ENCODE peak calls at places on chromosomes 12 and 14, in eight cellular contexts. N, G, K, O, X, F, D and J are unnamed samples.

GRCh38 chr14:56073783-56074182 is 44.4 kb upstream of the PELI2 start:
- DNase-seq in D (no peak), G (no peak), N (no peak), K (no peak), O (no peak), F (no peak), X (no peak), J (no peak)

GRCh38 chr12:42039599-42039998 is 105.1 kb downstream of the GXYLT1 start:
- DNase-seq in D (no peak), O (no peak), K (no peak), N (no peak), X (no peak), G (no peak), F (no peak), J (no peak)

GRCh38 chr12:68001486-68002466 is 12.5 kb downstream of the IFNG-AS1 start:
- DNase-seq in K (no peak), G (no peak), F (peak), O (no peak), D (no peak), N (no peak), X (no peak), J (no peak)

GRCh38 chr12:128339121-128339520 is 72.2 kb downstream of the TMEM132C start:
- DNase-seq in D (no peak), G (no peak), K (no peak), O (no peak), N (no peak), X (no peak), F (no peak), J (no peak)

GRCh38 chr12:8648598-8649205 is 13.9 kb downstream of the MFAP5 start:
- DNase-seq in G (no peak), F (no peak), N (no peak), D (no peak), O (no peak), X (no peak), K (no peak), J (peak)

GRCh38 chr12:107491856-107492255 is 193.7 kb upstream of the PWP1 start:
- DNase-seq in N (no peak), X (no peak), F (peak), K (no peak), O (no peak), G (no peak), D (no peak), J (no peak)

GRCh38 chr12:54207539-54208267 is 18.9 kb upstream of the SMUG1 start:
- DNase-seq in K (no peak), F (no peak), O (peak), G (peak), N (peak), D (peak), X (peak), J (peak)

GRCh38 chr12:12527820-12528296 is 34.8 kb downstream of the DUSP16 start:
- DNase-seq in F (no peak), N (no peak), O (no peak), K (no peak), D (no peak), G (no peak), X (peak), J (peak)

GRCh38 chr12:103715494-103715893 is 125.5 kb downstream of the NT5DC3 start:
- DNase-seq in D (no peak), F (no peak), G (no peak), O (no peak), K (no peak), X (no peak), N (no peak), J (no peak)

GRCh38 chr14:72736348-72736747 is 157.6 kb downstream of the DPF3 start:
- DNase-seq in G (no peak), D (no peak), N (peak), K (no peak), F (peak), X (no peak), O (no peak), J (no peak)

GRCh38 chr12:107319536-107320030 is 226.2 kb upstream of the CRY1 start:
- DNase-seq in F (peak), D (no peak), N (peak), X (no peak), G (no peak), K (no peak), O (no peak), J (no peak)

GRCh38 chr14:70635971-70636595 is 5.6 kb upstream of the TTC9 start:
- DNase-seq in X (no peak), D (no peak), F (no peak), O (no peak), N (no peak), G (no peak), K (no peak), J (no peak)

GRCh38 chr12:112406519-112407488 is 2.6 kb downstream of the RPL6 start:
- DNase-seq in G (no peak), D (no peak), X (no peak), F (no peak), N (no peak), K (no peak), O (no peak), J (no peak)

GRCh38 chr12:101782544-101782855 is 43.2 kb upstream of the SYCP3 start:
- DNase-seq in O (no peak), X (no peak), D (no peak), N (no peak), G (no peak), F (peak), K (no peak), J (no peak)

GRCh38 chr12:95820096-95820703 is 29.6 kb upstream of the NTN4 start:
- DNase-seq in N (peak), X (peak), O (no peak), K (no peak), D (no peak), F (peak), G (peak), J (peak)

GRCh38 chr12:54560374-54560858 is 11.0 kb downstream of the PDE1B start:
- DNase-seq in F (peak), D (peak), X (peak), K (peak), N (peak), O (peak), G (peak), J (peak)

GRCh38 chr14:57962293-57962996 is 96.6 kb upstream of the SLC35F4 start:
- DNase-seq in F (no peak), N (no peak), X (no peak), K (no peak), O (no peak), D (peak), G (no peak), J (no peak)

GRCh38 chr14:57963071-57963470 is 97.2 kb upstream of the SLC35F4 start:
- DNase-seq in K (no peak), X (no peak), D (no peak), G (no peak), F (no peak), O (no peak), N (no peak), J (no peak)

GRCh38 chr14:57957441-57957840 is 91.5 kb upstream of the SLC35F4 start:
- DNase-seq in N (no peak), D (no peak), F (no peak), O (no peak), G (no peak), X (no peak), K (no peak), J (no peak)

GRCh38 chr14:57961793-57962075 is 95.8 kb upstream of the SLC35F4 start:
- DNase-seq in K (no peak), D (no peak), O (no peak), X (no peak), N (no peak), F (no peak), G (no peak), J (no peak)

DNA sequence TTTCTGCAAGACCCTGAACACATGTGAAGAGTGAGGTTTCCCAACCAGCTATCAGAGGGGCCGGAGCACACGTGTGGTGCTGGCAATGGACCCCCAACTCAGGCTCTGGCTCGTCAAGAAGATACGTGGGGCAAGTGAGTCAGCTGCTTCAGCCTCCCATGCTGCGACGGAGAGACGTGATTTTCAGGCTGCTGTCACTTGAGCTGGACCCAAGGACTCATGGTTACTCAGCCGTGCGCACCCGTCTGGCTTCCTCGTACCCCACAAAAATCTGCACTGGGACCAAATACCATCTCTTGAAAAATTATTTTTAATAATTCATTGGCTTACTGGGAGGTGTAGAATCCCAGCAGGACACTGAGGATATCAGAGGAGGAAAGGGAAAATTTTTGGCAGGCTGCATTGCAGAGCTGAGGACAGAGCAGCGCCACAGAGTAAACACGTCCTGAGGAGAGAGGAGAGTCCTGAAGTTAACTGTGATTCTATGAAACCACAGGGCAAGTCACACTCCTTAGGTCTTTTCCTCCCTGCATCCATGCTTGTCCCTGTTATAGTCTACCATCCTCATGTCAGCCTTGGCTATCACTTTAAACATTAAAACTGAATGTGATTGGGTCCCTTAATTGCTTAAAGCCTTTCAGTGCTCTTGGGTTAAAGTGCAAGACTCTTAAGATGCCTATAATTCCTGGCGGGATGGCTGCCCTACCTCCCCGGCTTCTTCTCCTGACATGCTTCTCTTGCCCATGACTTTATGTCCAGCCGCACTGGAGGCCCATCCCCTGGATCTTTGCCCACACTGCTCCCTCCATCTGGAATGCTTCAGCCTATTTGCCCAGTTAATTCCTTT is 95.3 kb upstream of the SLC35F4 start:
- DNase-seq in F (no peak), O (no peak), K (no peak), G (no peak), D (no peak), N (no peak), X (no peak), J (no peak)
- H3K4me3 ChIP-seq in F (no peak), O (no peak), K (no peak), G (no peak), D (no peak), N (no peak), X (no peak), J (no peak)

DNA sequence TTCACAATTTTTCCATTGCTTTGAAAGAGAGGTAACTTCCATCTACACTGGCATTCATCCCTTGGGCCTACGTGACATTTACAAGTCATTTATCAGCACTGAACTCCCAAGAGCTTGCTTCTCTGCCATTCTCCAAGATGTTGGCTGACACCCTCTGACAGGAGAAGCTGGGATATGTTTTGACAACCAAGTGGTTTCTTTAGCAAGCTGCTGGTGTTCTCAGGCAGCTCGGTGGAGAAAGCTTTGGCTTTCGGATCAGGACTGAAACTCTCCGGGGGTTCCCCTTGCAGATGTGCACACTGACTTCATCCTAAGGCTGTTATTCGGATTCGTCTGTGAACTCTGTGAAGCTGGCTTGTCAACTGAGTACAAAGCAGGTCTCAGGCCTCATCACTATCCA is 15.7 kb downstream of the KCNA5 start:
- DNase-seq in G (no peak), K (no peak), N (no peak), O (no peak), D (no peak), X (no peak), F (no peak), J (no peak)
- H3K27ac ChIP-seq in G (no peak), K (no peak), N (no peak), O (peak), D (no peak), X (no peak), F (no peak), J (no peak)

GRCh38 chr12:92297405-92297804 is 151.8 kb upstream of the BTG1 start:
- DNase-seq in G (no peak), F (no peak), O (no peak), D (no peak), K (no peak), X (no peak), N (peak), J (no peak)
- H3K4me3 ChIP-seq in G (no peak), F (no peak), O (no peak), D (no peak), K (no peak), X (no peak), N (no peak), J (no peak)

DNA sequence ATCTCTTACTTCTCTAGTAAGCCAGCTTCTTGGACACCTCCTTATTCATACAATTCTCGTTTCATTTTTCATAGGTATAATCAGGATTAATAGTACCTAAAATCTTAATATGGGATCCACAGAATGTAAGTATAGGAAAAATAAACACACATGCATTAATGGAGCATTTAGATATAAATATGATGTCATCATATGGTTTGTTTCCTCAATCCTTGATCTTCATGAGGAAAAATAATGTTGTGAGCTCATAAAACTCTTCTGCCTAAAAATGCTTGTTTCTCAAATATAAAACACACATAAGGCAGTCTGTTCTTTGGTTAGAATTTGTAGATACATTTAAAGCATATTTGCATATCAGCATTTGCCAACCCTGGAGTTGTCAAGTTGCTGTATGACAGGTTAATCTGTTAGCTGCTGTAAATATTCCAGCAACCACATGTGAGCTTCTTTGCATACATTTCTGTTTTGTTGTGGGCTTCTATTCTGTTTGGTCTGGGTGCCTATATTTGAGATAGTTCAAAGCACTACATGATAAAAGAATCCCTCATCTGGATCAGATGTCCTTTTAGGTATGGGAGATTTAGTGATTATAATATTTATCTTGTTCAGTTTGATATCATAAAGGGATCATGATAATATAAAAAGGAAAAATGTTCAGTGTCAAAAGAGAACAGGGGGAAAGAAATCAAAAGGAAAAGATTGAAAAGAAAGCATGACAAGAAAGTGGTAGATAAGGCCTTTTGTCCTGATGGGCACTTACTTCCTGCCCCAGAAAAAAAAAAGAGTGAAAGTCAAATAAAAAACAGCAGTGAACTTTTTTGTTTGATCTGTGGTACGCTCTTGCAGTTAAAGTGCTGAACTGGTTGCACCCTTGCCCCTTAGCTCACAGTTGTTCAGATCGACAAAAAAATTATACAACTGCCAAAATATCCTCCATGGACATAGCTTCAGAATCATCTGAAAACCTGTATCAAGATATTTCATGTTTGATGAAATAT is 68.6 kb downstream of the ACSS3 start:
- DNase-seq in X (no peak), D (no peak), O (no peak), K (no peak), N (no peak), G (no peak), F (no peak), J (no peak)
- H3K27ac ChIP-seq in X (no peak), D (no peak), O (no peak), K (no peak), N (no peak), G (no peak), F (no peak), J (no peak)

DNA sequence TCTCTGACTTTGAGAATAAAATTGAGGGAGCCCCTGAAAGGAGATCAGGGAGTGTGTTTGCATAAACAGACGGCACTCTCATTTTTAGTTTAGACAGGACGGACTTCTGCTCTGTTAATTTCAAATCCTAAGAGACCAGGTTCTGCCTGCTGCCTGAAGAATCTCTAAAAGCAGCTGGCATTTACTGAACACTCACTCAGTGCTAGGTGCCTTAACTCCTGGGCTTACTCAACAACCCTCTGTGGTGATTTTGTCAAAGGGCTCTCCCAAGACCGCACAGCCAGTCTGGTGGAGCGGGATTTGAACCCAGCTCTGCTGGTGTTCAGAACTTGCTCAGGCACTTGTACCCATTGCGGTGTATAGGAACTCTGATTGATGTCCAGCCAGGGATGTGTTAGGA is 2.2 kb downstream of the ORAI1 start:
- DNase-seq in K (no peak), O (no peak), D (no peak), N (peak), X (no peak), F (no peak), G (no peak), J (no peak)
- H3K4me3 ChIP-seq in K (peak), O (peak), D (no peak), N (no peak), X (no peak), F (no peak), G (peak), J (no peak)

DNA sequence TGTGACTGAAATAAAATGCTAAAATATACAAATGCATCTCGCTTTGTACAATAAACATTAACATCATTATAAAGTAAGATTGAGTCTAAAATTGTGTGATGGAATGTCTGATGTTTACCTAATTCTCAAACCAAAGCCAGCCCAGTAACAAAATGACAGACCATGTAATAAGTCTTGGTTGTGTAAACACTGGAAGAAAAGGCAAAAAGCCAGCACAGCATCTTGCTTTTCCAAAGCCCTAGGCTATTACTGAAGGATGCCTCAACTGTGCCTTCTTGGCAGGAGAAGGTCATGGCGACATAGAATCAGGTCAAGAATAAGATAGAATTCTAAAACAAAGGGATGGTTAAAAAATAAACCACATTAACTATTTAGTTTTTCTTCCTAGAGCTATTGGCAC is 169.6 kb downstream of the EGLN3 start:
- DNase-seq in D (no peak), F (peak), G (no peak), K (no peak), X (no peak), O (no peak), N (no peak), J (no peak)
- H3K27ac ChIP-seq in D (no peak), F (no peak), G (no peak), K (no peak), X (no peak), O (no peak), N (no peak), J (no peak)

GRCh38 chr14:73888460-73888725 is 1.7 kb downstream of the ZNF410 start:
- DNase-seq in O (no peak), K (no peak), D (no peak), N (no peak), G (no peak), F (peak), X (no peak), J (peak)
- H3K4me3 ChIP-seq in O (no peak), K (peak), D (no peak), N (peak), G (peak), F (peak), X (no peak), J (no peak)

GRCh38 chr14:68211421-68211820 is 391.8 kb downstream of the RAD51B start:
- DNase-seq in X (no peak), N (no peak), G (no peak), D (no peak), F (peak), O (no peak), K (no peak), J (no peak)
- H3K27ac ChIP-seq in X (peak), N (peak), G (peak), D (no peak), F (peak), O (peak), K (no peak), J (peak)

GRCh38 chr14:22715186-22715812 is 51.2 kb upstream of the OXA1L start:
- DNase-seq in K (no peak), X (no peak), O (no peak), G (no peak), F (no peak), D (no peak), N (peak), J (no peak)
- H3K4me3 ChIP-seq in K (no peak), X (no peak), O (no peak), G (no peak), F (no peak), D (peak), N (no peak), J (no peak)